ENCODE peak calls at places on chromosomes 12 and 14, in ten cellular contexts. U is body of pancreas, L is left lung, W is kidney, C is HCT116, Q is heart right ventricle, E is right atrium auricular region, S is adrenal gland, R is Peyer's patch, B is BE2C. D is an unnamed sample.

GRCh38 chr14:89973234-89973823 is 17.6 kb downstream of the TDP1 start:
- DNase-seq in R (peak; percentile 63), Q (peak; percentile 52), W (peak; percentile 76), C (peak; percentile 35), L (peak; percentile 59), E (no peak), S (peak; percentile 70), U (peak; percentile 54), B (peak; percentile 81), D (no peak)

GRCh38 chr14:74501135-74501614 is 7.6 kb downstream of the ISCA2 start:
- DNase-seq in R (peak; percentile 52), B (peak; percentile 85), S (peak; percentile 69), Q (peak; percentile 66), L (peak; percentile 67), U (peak; percentile 79), W (no peak), C (no peak), E (peak; percentile 73), D (no peak)

GRCh38 chr14:51614707-51615106 is 37.0 kb upstream of the FRMD6 start:
- DNase-seq in R (no peak), C (no peak), E (no peak), Q (no peak), L (no peak), W (no peak), S (no peak), U (no peak), B (no peak), D (no peak)

GRCh38 chr14:90693413-90693812 is 122.8 kb downstream of the TTC7B start:
- DNase-seq in S (no peak), E (no peak), R (no peak), C (no peak), B (no peak), U (no peak), W (no peak), L (no peak), Q (no peak), D (no peak)

GRCh38 chr12:5388581-5389535 is 43.0 kb upstream of the NTF3 start:
- DNase-seq in C (peak; percentile 52), S (no peak), E (no peak), W (no peak), B (no peak), U (no peak), L (no peak), R (no peak), Q (no peak), D (no peak)

GRCh38 chr12:45336331-45336730 is 120.4 kb downstream of the ANO6 start:
- DNase-seq in E (no peak), B (no peak), L (no peak), S (no peak), W (no peak), R (no peak), U (no peak), Q (no peak), C (no peak), D (no peak)

GRCh38 chr12:94147991-94148840 is at the start of gene PLXNC1:
- DNase-seq in R (peak; percentile 62), L (peak; percentile 82), S (peak; percentile 57), B (peak; percentile 24), U (peak; percentile 48), Q (peak; percentile 50), C (no peak), W (peak; percentile 87), E (no peak), D (peak; percentile 55)

GRCh38 chr14:104297721-104298401 is 159.5 kb downstream of the KIF26A start:
- DNase-seq in C (no peak), R (peak; percentile 39), W (peak; percentile 44), Q (no peak), S (no peak), E (no peak), L (no peak), U (no peak), B (peak; percentile 8), D (no peak)

GRCh38 chr12:48197549-48197966 is 5.5 kb downstream of the OR10AD1 start:
- DNase-seq in C (peak; percentile 23), U (peak; percentile 37), B (peak; percentile 16), W (no peak), Q (no peak), S (no peak), R (no peak), E (no peak), L (no peak), D (no peak)

GRCh38 chr12:109608270-109608669 is 34.7 kb downstream of the MVK start:
- DNase-seq in L (no peak), W (no peak), U (no peak), S (no peak), R (no peak), Q (no peak), C (no peak), B (no peak), E (no peak), D (no peak)
- H3K9me3 ChIP-seq in L (no peaks in the 10 kb centered on the region), W (no peaks in the 10 kb centered on the region), U (no peaks in the 10 kb centered on the region), S (no peaks in the 10 kb centered on the region), R (no peaks in the 10 kb centered on the region), Q (no peaks in the 10 kb centered on the region), C (no peaks in the 10 kb centered on the region), B (no peaks in the 10 kb centered on the region), E (no peaks in the 10 kb centered on the region), D (no peaks in the 10 kb centered on the region)

GRCh38 chr12:12812163-12812562 is 983 bp upstream of the DDX47 start:
- DNase-seq in L (no peak), W (no peak), S (no peak), U (no peak), E (no peak), C (no peak), B (no peak), Q (no peak), R (no peak), D (no peak)

GRCh38 chr12:12810507-12811143 is 2.5 kb upstream of the DDX47 start:
- DNase-seq in W (no peak), L (no peak), C (no peak), E (peak; percentile 2), B (no peak), Q (no peak), U (no peak), S (no peak), R (no peak), D (no peak)

GRCh38 chr12:12813120-12814101 is at the start of gene DDX47:
- DNase-seq in E (peak; percentile 96), W (peak; percentile 97), B (peak; percentile 97), C (peak; percentile 82), L (peak; percentile 96), R (peak; percentile 97), U (peak; percentile 96), Q (peak; percentile 96), S (peak; percentile 97), D (peak; percentile 92)

GRCh38 chr12:12811343-12811742 is 1.8 kb upstream of the DDX47 start:
- DNase-seq in U (no peak), B (no peak), R (no peak), S (no peak), L (no peak), E (no peak), Q (no peak), C (no peak), W (no peak), D (no peak)

DNA sequence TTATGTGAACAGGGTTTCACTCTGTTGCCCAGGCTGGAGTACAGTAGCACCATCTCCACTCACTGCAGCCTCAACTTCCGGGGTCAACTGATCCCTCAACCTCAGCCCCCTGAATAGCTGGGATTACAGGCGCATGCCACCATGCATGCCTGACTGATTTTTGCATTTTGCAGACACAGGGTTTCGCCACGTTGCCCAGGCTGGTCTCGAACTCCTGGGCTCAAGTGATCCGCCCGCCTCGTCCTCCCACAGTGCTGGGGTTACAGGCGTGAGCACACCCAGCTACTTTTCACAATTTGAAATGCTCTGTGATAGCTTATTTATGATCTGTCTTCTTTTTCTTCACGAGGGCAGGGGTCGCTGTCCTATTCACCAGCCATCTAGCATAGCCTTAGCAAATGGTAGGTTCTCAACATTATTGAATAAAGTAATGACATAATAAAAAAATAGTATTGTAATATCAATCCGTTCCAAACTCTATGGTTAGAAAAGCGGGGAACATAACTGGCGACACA is 484 bp upstream of the DDX47 start:
- DNase-seq in S (no peak), Q (no peak), B (no peak), L (no peak), E (no peak), R (no peak), C (no peak), W (no peak), U (no peak), D (no peak)
- H3K4me1 ChIP-seq in S (peaks cover 31% of the 10 kb centered on the region), Q (peaks cover 59% of the 10 kb centered on the region), B (peaks cover 3% of the 10 kb centered on the region), L (peaks cover 66% of the 10 kb centered on the region), E (no peaks in the 10 kb centered on the region), R (peaks cover 21% of the 10 kb centered on the region), C (peaks cover 12% of the 10 kb centered on the region), W (peaks cover 5% of the 10 kb centered on the region), U (peaks cover 31% of the 10 kb centered on the region), D (peaks cover 56% of the 10 kb centered on the region)

GRCh38 chr12:34186492-34186891 is 164.2 kb downstream of the ALG10 start:
- DNase-seq in E (no peak), W (no peak), L (no peak), Q (no peak), S (no peak), U (no peak), B (no peak), C (no peak), R (no peak), D (no peak)

GRCh38 chr12:34188974-34189373 is 166.7 kb downstream of the ALG10 start:
- DNase-seq in C (no peak), E (no peak), W (no peak), B (no peak), U (no peak), R (no peak), Q (no peak), S (no peak), L (no peak), D (no peak)

DNA sequence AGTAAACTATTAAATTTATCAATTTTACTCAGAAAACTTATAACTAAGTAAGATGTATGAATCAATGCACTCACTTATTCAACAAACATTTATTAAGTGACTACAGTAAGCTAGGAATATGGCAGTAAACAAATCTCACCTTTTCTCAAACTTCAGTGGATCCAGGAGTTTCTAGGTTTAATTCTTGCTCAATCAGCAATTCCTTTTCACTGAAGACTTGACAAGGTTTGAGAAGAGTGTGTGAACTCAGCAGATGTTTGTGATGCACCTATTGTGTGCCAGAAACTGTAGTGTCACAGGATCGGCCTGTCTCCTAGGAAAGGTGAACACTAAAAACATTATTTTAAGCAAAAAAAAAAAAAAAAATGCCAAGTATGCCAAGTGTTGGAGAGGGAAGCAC is 167.8 kb downstream of the ALG10 start:
- DNase-seq in S (no peak), R (no peak), E (no peak), U (no peak), Q (no peak), B (no peak), C (no peak), L (no peak), W (no peak), D (no peak)
- H3K9me3 ChIP-seq in S (no peaks in the 10 kb centered on the region), R (no peaks in the 10 kb centered on the region), E (no peaks in the 10 kb centered on the region), U (no peaks in the 10 kb centered on the region), Q (no peaks in the 10 kb centered on the region), B (no peaks in the 10 kb centered on the region), C (no peaks in the 10 kb centered on the region), L (no peaks in the 10 kb centered on the region), W (no peaks in the 10 kb centered on the region), D (no peaks in the 10 kb centered on the region)

DNA sequence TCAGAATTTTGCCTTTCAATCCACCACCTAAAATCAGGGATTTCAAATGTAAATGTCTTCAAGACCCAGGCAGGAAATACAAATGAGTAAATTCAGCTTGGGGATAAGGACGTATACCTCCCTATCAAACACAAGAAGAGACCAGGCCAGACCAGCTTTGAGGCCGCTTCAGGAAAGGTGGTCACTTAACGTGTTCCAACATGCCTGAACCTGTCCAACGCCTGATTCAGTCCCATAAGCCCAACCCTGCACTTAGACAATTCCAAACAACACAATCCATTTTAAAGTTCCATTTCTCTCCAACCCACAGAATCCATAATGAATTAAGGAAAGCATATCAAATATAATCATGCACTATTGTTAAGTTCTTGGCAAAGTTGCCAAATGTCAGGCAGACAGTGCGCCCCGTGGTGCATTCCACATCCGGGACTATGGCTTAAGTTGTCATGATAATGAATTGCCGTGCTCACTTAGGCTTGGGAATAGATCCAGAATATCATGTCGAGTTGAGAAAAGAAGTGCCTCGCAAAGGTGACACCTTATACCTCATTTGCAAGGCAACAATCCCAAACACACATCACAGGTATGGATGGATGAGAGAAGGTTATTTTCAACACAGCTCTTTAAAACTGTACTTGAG is 35.5 kb downstream of the CCDC60 start:
- DNase-seq in U (no peak), B (no peak), L (no peak), S (no peak), E (no peak), Q (no peak), C (no peak), R (no peak), W (no peak), D (no peak)
- H3K4me1 ChIP-seq in U (no peaks in the 10 kb centered on the region), B (no peaks in the 10 kb centered on the region), L (peaks cover 9% of the 10 kb centered on the region), S (no peaks in the 10 kb centered on the region), E (no peaks in the 10 kb centered on the region), Q (peaks cover 38% of the 10 kb centered on the region), C (no peaks in the 10 kb centered on the region), R (no peaks in the 10 kb centered on the region), W (no peaks in the 10 kb centered on the region), D (no peaks in the 10 kb centered on the region)